ENCODE peak calls at places on chromosomes 6 and 20, in five cellular contexts. I is endodermal cell, P is right atrium auricular region, Q is IMR-90, D is testis. T is an unnamed sample.
A peak's percentile ranks its signal among the peaks of the same experiment; 100 is the strongest.

GRCh38 chr20:63087872-63088680 is 81.3 kb upstream of the BHLHE23 start:
- DNase-seq in D (peak; percentile 10), P (no peak), Q (no peak), I (peak; percentile 33), T (peak; percentile 54)

GRCh38 chr20:55273149-55273548 is 732.2 kb downstream of the CBLN4 start:
- DNase-seq in D (no peak), I (no peak), P (no peak), Q (no peak), T (no peak)

GRCh38 chr6:136717297-136717990 is 74.8 kb downstream of the MAP3K5 start:
- DNase-seq in I (no peak), Q (peak; percentile 31), P (no peak), D (no peak), T (no peak)

GRCh38 chr6:66848244-66848953 is 1141.4 kb upstream of the EYS start:
- DNase-seq in D (no peak), I (no peak), P (no peak), Q (no peak), T (no peak)

GRCh38 chr6:155088856-155089255 is 93.7 kb downstream of the TIAM2 start:
- DNase-seq in D (no peak), I (no peak), P (no peak), Q (no peak), T (no peak)

GRCh38 chr6:77339926-77340325 is 123.4 kb downstream of the HTR1B start:
- DNase-seq in D (no peak), I (peak; percentile 53), Q (no peak), P (no peak), T (no peak)

GRCh38 chr20:34538671-34539123 is 19.8 kb upstream of the MAP1LC3A start:
- DNase-seq in I (peak; percentile 86), Q (peak; percentile 57), D (peak; percentile 59), P (no peak), T (peak; percentile 81)

GRCh38 chr20:40636486-40636885 is 52.5 kb downstream of the MAFB start:
- DNase-seq in P (peak; percentile 36), D (no peak), Q (no peak), I (no peak), T (no peak)

GRCh38 chr20:35901678-35902544 is 52.4 kb downstream of the SCAND1 start:
- DNase-seq in P (no peak), Q (peak; percentile 97), I (no peak), D (no peak), T (no peak)

GRCh38 chr6:128512296-128512695 is 8.1 kb downstream of the PTPRK start:
- DNase-seq in Q (no peak), P (no peak), D (no peak), I (no peak), T (no peak)

GRCh38 chr6:73204252-73204651 is 21.0 kb downstream of the KHDC1L start:
- DNase-seq in I (no peak), D (no peak), P (no peak), Q (no peak), T (peak; percentile 24)

GRCh38 chr6:79536615-79536968 is 638 bp downstream of the LCA5 start:
- DNase-seq in D (peak; percentile 75), Q (peak; percentile 31), I (no peak), P (peak; percentile 69), T (no peak)

GRCh38 chr6:159463440-159463839 is 229.6 kb downstream of the SOD2 start:
- DNase-seq in D (no peak), I (no peak), Q (peak; percentile 10), P (no peak), T (peak; percentile 32)

GRCh38 chr6:43972915-43973304 is 154.3 kb downstream of the MRPL14 start:
- DNase-seq in I (peak; percentile 39), Q (peak; percentile 95), P (peak; percentile 84), D (peak; percentile 80), T (no peak)

DNA sequence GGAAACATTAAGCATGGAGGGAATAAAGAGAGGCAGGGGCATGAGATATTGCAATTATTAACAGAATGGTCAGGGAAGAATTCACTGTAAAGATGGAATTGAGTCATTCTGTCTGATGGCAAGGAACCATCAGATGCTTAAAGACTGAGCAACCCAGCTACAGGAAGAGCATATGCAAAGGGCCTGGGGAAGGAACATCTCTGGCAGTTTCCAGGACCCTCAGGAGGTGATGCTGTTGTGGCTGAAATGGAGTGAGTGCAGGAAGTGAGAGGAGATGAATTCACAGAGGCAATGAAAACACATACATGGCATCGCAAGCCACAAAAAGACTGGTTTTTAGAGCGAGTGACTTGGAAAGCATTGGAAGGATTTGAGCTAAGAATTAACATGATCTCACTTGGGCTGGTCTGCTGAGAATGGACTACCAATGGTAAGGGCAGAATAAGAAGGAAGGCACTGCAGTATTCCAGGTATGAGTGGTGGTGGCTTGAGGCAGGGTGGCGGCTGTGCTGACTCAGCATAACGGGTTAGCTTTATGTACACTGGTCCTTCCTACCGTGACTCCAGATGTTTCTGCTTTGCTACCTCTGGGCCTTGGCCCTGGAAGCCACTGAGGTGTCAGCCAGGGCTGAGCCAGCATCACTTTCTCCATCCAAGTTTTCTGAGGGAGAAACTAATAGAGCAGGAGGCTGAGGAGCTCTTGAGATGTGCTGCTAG is 13.1 kb upstream of the BTN3A3 start:
- DNase-seq in D (no peak), Q (no peak), I (no peak), P (no peak), T (no peak)
- H3K36me3 ChIP-seq in D (no peaks in the 10 kb centered on the region), Q (peaks cover 47% of the 10 kb centered on the region), I (no peaks in the 10 kb centered on the region), P (peaks cover 26% of the 10 kb centered on the region), T (peaks cover 3% of the 10 kb centered on the region)

GRCh38 chr20:18543216-18543615 is 24.0 kb upstream of the SMIM26 start:
- DNase-seq in D (no peak), I (no peak), Q (no peak), P (no peak), T (no peak)
- H3K36me3 ChIP-seq in D (no peaks in the 10 kb centered on the region), I (peaks cover 80% of the 10 kb centered on the region), Q (peaks cover 39% of the 10 kb centered on the region), P (peaks cover 78% of the 10 kb centered on the region), T (peaks cover 31% of the 10 kb centered on the region)

DNA sequence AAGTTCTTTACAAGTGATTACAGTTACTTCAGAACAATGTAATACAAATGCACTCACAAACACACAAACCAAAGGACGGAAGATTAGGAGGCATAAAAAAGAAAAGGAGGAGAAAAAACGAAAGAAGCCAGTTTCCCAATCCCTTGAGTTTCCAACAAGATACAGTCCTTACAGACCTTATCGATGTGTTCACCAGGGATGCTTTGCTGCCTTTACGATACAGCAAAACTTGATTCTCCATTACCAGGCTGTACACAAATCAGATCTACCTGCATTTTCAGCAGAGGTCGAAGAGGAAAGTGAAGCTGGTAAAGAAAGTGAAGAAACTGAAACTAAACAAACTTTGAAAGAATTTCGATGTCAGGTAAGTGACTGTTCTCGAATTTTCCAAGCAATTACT is 62.6 kb upstream of the SMIM8 start:
- DNase-seq in P (no peak), I (no peak), D (no peak), Q (no peak), T (no peak)
- H3K36me3 ChIP-seq in P (peaks cover 18% of the 10 kb centered on the region), I (peaks cover 70% of the 10 kb centered on the region), D (no peaks in the 10 kb centered on the region), Q (peaks cover 19% of the 10 kb centered on the region), T (peaks cover 6% of the 10 kb centered on the region)

DNA sequence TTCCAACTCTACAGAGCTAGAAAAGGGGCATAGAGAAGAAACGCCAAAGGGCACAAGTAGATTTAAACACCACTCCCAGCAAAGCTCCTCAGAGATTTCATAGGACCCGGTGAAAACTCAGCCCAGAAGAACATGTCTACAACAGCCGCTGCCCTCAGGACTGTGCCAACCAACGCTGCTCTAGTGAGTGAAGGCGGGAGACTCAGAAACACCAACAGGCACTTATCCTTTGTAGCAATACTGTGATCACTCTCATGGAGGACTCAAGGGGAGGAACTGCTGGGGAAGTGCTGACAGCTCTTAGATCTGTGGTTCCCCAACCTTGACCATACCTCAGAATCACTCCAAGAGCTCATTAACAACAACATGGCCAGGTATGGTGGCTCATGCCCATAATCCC is 39.5 kb downstream of the STAU1 start:
- DNase-seq in P (no peak), Q (no peak), D (no peak), I (no peak), T (no peak)
- H3K36me3 ChIP-seq in P (peaks cover 43% of the 10 kb centered on the region), Q (peaks cover 33% of the 10 kb centered on the region), D (no peaks in the 10 kb centered on the region), I (peaks cover 75% of the 10 kb centered on the region), T (peaks cover 13% of the 10 kb centered on the region)

T was measured in H7.